ENCODE peak calls at places on chromosomes 4 and X, in eight cellular contexts. X is lower lobe of right lung, T is ovary, B is tibial nerve, C is uterus, F is mesothelial cell of epicardium, Q is glutamatergic neuron, L is cardiac muscle cell. D is an unnamed sample.

GRCh38 chrX:39416547-39417262 is 615.4 kb downstream of the MID1IP1 start:
- DNase-seq in T (no peak), F (no peak), L (no peak), X (no peak), B (no peak), C (no peak), Q (no peak), D (no peak)

GRCh38 chr4:164529486-164529885 is 224.4 kb upstream of the SMIM31 start:
- DNase-seq in X (no peak), T (no peak), Q (no peak), C (no peak), B (no peak), F (no peak), L (no peak), D (no peak)

GRCh38 chr4:142312391-142312790 is 533.7 kb downstream of the INPP4B start:
- DNase-seq in L (no peak), B (no peak), X (no peak), F (no peak), T (no peak), C (no peak), Q (no peak), D (no peak)

GRCh38 chr4:94636004-94636403 is 121.8 kb upstream of the BMPR1B start:
- DNase-seq in X (no peak), C (no peak), Q (no peak), L (peak), T (no peak), F (no peak), B (no peak), D (no peak)

GRCh38 chr4:89590102-89590501 is 246.9 kb downstream of the SNCA start:
- DNase-seq in B (no peak), Q (no peak), L (no peak), X (no peak), T (no peak), F (no peak), C (no peak), D (no peak)

GRCh38 chrX:11665144-11666040 is at the start of gene ARHGAP6:
- DNase-seq in Q (peak), B (no peak), L (peak), X (peak), F (peak), T (peak), C (peak), D (no peak)

GRCh38 chr4:158811704-158812103 is 42.9 kb downstream of the FNIP2 start:
- DNase-seq in C (no peak), B (peak), L (no peak), Q (no peak), X (no peak), F (no peak), T (no peak), D (no peak)

GRCh38 chr4:153346563-153346962 is 2.1 kb downstream of the MND1 start:
- DNase-seq in C (no peak), T (no peak), F (no peak), L (peak), Q (no peak), B (no peak), X (no peak), D (no peak)

GRCh38 chr4:2787230-2788100 is 5.4 kb upstream of the SH3BP2 start:
- DNase-seq in F (no peak), L (no peak), T (no peak), C (no peak), Q (no peak), B (no peak), X (peak), D (no peak)

GRCh38 chr4:77310931-77311330 is 153.9 kb downstream of the CCNG2 start:
- DNase-seq in C (no peak), T (no peak), Q (no peak), B (no peak), L (peak), X (no peak), F (no peak), D (no peak)

GRCh38 chrX:22952011-22952410 is 47.7 kb upstream of the DDX53 start:
- DNase-seq in B (no peak), C (no peak), X (no peak), T (no peak), L (peak), Q (no peak), F (no peak), D (no peak)

GRCh38 chrX:120236676-120237460 is 13.7 kb upstream of the ZBTB33 start:
- DNase-seq in T (no peak), C (no peak), Q (no peak), B (no peak), X (no peak), L (no peak), F (no peak), D (no peak)

GRCh38 chr4:17033256-17034245 is 135.1 kb upstream of the LDB2 start:
- DNase-seq in B (no peak), Q (no peak), L (no peak), X (no peak), F (no peak), C (peak), T (no peak), D (no peak)

GRCh38 chr4:77145806-77146425 is 11.1 kb upstream of the CCNG2 start:
- DNase-seq in X (no peak), T (no peak), L (peak), F (no peak), C (no peak), B (no peak), Q (no peak), D (no peak)

GRCh38 chr4:26217429-26217828 is 103.4 kb upstream of the RBPJ start:
- DNase-seq in Q (no peak), B (no peak), C (no peak), X (no peak), T (no peak), L (no peak), F (no peak), D (no peak)

GRCh38 chrX:138058931-138059330 is 493.0 kb downstream of the ZIC3 start:
- DNase-seq in C (no peak), Q (no peak), X (no peak), F (no peak), B (no peak), L (no peak), T (no peak), D (no peak)

DNA sequence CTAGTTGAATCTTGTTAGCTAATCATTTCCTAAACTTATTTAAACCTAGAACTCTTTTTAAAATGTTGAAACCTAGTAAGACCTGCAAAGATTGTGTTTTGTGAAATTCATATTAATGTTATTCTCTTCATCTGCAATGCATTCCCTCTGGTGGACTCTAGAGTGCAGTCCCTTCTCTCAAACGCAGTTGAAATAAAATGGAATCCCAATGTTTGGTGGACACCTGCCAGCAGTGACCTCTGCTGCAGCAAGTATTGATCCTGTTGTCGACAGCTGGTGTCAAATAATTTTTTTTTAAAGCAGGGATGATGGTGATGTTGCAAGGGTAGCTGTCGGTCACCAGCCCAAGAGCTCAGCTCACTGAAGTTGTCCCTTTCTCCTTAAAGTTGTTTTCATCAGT is 492.0 kb downstream of the ZIC3 start:
- DNase-seq in B (no peak), C (no peak), F (no peak), T (no peak), L (no peak), Q (no peak), X (no peak), D (no peak)
- TF ChIP-seq CTCF in B (no peak), C (no peak), F (no peak), T (no peak), L (no peak), Q (no peak), X (no peak), D (no peak)

GRCh38 chr4:160831165-160831922 is 1332.5 kb downstream of the FSTL5 start:
- DNase-seq in Q (no peak), L (no peak), T (no peak), F (no peak), C (no peak), B (no peak), X (no peak), D (no peak)

GRCh38 chr4:160835789-160836188 is 1328.0 kb downstream of the FSTL5 start:
- DNase-seq in C (no peak), X (no peak), L (no peak), B (no peak), F (no peak), Q (no peak), T (no peak), D (no peak)

DNA sequence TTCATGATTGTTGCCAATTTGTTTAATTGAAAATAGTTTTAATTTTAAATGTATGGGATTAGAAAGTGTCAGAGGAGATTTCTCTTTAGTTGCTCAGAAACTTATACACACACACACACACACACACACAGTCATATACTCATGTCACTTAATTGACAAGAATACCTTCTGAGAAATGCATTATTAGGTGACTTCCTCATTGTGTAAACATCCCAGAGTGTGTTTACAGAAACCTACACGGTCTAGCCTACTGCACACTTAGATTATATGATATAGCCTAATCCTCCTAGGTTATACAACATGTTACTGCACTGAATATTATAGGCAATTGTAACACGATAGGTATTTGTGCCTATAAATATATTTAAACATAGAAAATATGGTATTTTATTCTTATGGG is 1327.4 kb downstream of the FSTL5 start:
- DNase-seq in X (no peak), T (no peak), B (no peak), Q (no peak), L (no peak), C (no peak), F (no peak), D (no peak)
- TF ChIP-seq CTCF in X (no peak), T (no peak), B (no peak), Q (no peak), L (no peak), C (no peak), F (no peak), D (no peak)

DNA sequence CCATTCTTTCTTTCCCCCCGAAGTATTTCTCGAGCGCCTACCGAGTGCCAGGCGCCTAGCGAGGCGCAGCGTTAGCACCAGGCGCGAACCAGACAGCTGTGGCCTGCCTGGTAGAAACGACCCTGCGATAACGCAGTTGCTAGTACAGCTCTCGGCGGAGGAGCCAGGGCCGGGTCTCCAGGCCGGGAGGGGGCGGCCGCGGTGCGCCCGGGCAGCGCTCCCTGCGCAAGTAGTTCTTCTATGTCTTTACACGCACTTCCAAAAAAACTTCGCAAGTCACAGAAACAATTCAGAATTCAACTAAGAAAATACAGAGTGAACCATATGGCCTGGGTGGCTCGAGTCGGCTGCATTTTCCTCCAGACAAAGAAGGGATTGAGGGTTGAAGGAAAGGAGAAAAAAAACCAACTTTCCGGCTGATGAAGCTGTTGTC is 7.0 kb upstream of the NEUROG2 start:
- DNase-seq in F (peak), X (no peak), C (no peak), L (peak), B (no peak), T (peak), Q (peak), D (no peak)
- TF ChIP-seq CTCF in F (no peak), X (no peak), C (no peak), L (peak), B (no peak), T (no peak), Q (no peak), D (no peak)

GRCh38 chr4:42750831-42751230 is 93.9 kb upstream of the ATP8A1 start:
- DNase-seq in T (no peak), L (no peak), F (no peak), Q (no peak), X (no peak), C (no peak), B (no peak), D (no peak)

GRCh38 chr4:42750091-42750490 is 93.2 kb upstream of the ATP8A1 start:
- DNase-seq in C (no peak), Q (no peak), F (no peak), L (no peak), B (no peak), T (no peak), X (no peak), D (no peak)
- TF ChIP-seq CTCF in C (no peak), Q (no peak), F (no peak), L (no peak), B (no peak), T (no peak), X (peak), D (no peak)

DNA sequence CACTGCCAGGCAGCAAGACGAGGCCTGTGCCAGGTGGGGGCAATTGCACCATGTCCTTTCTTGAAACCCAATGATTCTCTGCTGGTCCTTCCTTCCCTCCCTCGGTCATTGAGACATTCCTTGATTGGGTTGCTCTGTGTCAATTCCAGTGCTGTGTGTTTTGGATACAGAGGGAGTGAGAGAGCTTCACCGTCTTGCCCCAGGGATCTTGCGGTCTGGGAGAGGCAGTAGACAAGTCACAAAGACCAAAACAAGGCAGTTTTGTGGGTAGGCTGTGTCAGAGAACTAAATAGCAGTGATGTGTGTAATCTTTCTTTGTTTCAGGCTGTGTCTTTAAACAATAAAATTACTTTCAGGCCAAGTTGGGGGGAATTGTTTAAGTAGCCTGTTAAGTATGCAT is 38.8 kb upstream of the TADA2B start:
- DNase-seq in B (no peak), X (no peak), Q (no peak), L (no peak), T (no peak), C (no peak), F (no peak), D (no peak)
- TF ChIP-seq CTCF in B (no peak), X (no peak), Q (no peak), L (no peak), T (no peak), C (no peak), F (no peak), D (no peak)

DNA sequence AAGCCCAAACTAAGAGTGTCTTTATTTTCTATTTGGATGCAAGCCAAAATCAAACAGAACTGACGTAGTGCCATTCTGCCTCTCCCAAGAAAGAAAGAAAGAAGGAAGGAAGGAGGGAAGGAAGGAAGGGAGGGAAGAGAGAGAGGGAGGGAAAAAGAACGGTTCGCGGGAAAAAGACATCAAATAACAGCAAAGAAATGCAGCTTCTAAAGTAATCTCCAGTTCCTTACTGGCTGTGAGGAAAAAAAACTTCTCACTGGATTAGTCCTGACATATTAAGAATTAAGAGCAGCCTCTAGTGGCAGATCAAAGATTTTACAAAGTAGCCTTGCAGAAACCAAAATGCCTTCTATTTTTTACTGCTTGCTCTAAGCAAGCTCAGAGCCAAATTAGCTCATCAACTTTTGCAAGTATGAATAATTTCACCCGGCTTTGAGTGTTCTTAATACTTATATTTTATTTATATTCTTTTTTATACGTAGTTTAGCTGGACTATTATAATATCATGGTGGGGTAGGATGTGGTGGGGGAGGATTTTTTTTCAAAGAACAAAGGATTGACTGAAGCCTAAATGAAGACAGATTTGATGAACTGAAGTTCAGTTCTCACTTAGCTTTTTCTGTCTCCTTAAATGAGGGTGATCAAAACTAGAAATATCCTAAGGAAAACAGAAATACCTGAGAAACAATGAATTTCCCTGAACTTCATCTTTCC is 36.6 kb downstream of the PITX2 start:
- DNase-seq in F (no peak), Q (no peak), C (no peak), B (no peak), X (no peak), L (peak), T (no peak), D (no peak)
- TF ChIP-seq CTCF in F (peak), Q (no peak), C (no peak), B (no peak), X (peak), L (peak), T (no peak), D (no peak)

GRCh38 chrX:57155171-57155570 is 18.0 kb upstream of the SPIN2A start:
- DNase-seq in Q (no peak), X (no peak), C (no peak), B (no peak), L (no peak), T (no peak), F (no peak), D (no peak)

DNA sequence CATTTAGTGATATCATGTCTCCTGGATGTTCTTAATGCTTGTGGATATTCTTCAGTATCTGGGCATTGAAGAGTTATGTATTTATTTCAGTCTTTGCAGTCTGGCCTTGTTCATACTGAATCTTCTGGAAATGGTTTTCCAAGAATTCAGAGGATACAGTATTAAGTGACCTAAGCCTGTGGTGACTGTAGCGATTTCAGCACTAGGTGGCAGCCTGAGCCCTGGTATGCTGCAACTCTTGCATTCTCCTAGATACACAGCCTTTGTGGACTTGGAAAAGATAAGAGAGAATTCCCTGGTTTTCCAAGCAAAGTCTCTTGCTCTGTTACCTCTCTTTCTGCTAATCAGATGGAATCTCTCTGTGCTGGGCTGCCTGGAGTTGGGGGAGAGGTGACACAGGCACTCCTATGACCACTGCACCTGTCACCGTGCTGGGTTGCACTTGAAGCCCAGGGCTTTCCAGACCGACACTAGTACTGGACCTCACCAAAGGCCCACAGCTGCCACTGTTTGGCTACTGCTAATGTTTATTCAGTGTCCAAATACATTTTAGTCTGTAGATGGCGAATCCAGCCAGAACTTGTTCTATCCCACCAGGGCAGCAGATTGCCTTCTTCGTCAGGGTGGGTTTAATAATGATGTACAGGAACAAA is 19.3 kb upstream of the SPIN2A start:
- DNase-seq in Q (peak), F (no peak), X (no peak), L (peak), T (no peak), C (no peak), B (no peak), D (no peak)
- TF ChIP-seq CTCF in Q (no peak), F (no peak), X (peak), L (peak), T (no peak), C (no peak), B (no peak), D (no peak)